ENCODE peak calls at places on chromosome 17, in nine cellular contexts. One of them, this sample, is unnamed.

GRCh38 chr17:78933959-78934568 is 8.9 kb upstream of the TIMP2 start:
- DNase-seq in kidney: peak
- DNase-seq in HL-60: no peak
- DNase-seq in sigmoid colon: peak
- DNase-seq in cardiac muscle cell: peak
- DNase-seq in Peyer's patch: peak
- DNase-seq in cardiac fibroblast: peak
- DNase-seq in gastrocnemius medialis: peak
- DNase-seq in foreskin fibroblast: peak
- DNase-seq in this sample: peak

GRCh38 chr17:18344021-18344420 is 19.3 kb downstream of the SHMT1 start:
- DNase-seq in kidney: no peak
- DNase-seq in HL-60: no peak
- DNase-seq in sigmoid colon: no peak
- DNase-seq in cardiac muscle cell: no peak
- DNase-seq in Peyer's patch: no peak
- DNase-seq in cardiac fibroblast: no peak
- DNase-seq in gastrocnemius medialis: no peak
- DNase-seq in foreskin fibroblast: no peak
- DNase-seq in this sample: no peak

GRCh38 chr17:29212094-29212631 is 32.0 kb upstream of the MYO18A start:
- DNase-seq in kidney: no peak
- DNase-seq in HL-60: no peak
- DNase-seq in sigmoid colon: no peak
- DNase-seq in cardiac muscle cell: no peak
- DNase-seq in Peyer's patch: no peak
- DNase-seq in cardiac fibroblast: no peak
- DNase-seq in gastrocnemius medialis: no peak
- DNase-seq in foreskin fibroblast: no peak
- DNase-seq in this sample: no peak

GRCh38 chr17:41284043-41284442 is 8.5 kb downstream of the KRTAP9-7 start:
- DNase-seq in kidney: no peak
- DNase-seq in HL-60: no peak
- DNase-seq in sigmoid colon: no peak
- DNase-seq in cardiac muscle cell: no peak
- DNase-seq in Peyer's patch: no peak
- DNase-seq in cardiac fibroblast: no peak
- DNase-seq in gastrocnemius medialis: no peak
- DNase-seq in foreskin fibroblast: peak
- DNase-seq in this sample: no peak

GRCh38 chr17:40063034-40063765 is 435 bp downstream of the THRA start:
- DNase-seq in kidney: peak
- DNase-seq in HL-60: peak
- DNase-seq in sigmoid colon: peak
- DNase-seq in cardiac muscle cell: peak
- DNase-seq in Peyer's patch: no peak
- DNase-seq in cardiac fibroblast: peak
- DNase-seq in gastrocnemius medialis: peak
- DNase-seq in foreskin fibroblast: peak
- DNase-seq in this sample: peak

GRCh38 chr17:68462381-68463210 is 5.3 kb upstream of the WIPI1 start:
- DNase-seq in kidney: no peak
- DNase-seq in HL-60: peak
- DNase-seq in sigmoid colon: peak
- DNase-seq in cardiac muscle cell: peak
- DNase-seq in Peyer's patch: peak
- DNase-seq in cardiac fibroblast: peak
- DNase-seq in gastrocnemius medialis: peak
- DNase-seq in foreskin fibroblast: peak
- DNase-seq in this sample: peak

GRCh38 chr17:28391401-28391800 is 14.6 kb downstream of the SLC46A1 start:
- DNase-seq in kidney: no peak
- DNase-seq in HL-60: no peak
- DNase-seq in sigmoid colon: no peak
- DNase-seq in cardiac muscle cell: no peak
- DNase-seq in Peyer's patch: no peak
- DNase-seq in cardiac fibroblast: no peak
- DNase-seq in gastrocnemius medialis: no peak
- DNase-seq in foreskin fibroblast: no peak
- DNase-seq in this sample: no peak

GRCh38 chr17:49687878-49688491 is 10.1 kb upstream of the SPOP start:
- DNase-seq in kidney: no peak
- DNase-seq in HL-60: no peak
- DNase-seq in sigmoid colon: no peak
- DNase-seq in cardiac muscle cell: peak
- DNase-seq in Peyer's patch: no peak
- DNase-seq in cardiac fibroblast: peak
- DNase-seq in gastrocnemius medialis: no peak
- DNase-seq in foreskin fibroblast: peak
- DNase-seq in this sample: no peak

GRCh38 chr17:3788200-3788599 is 12.8 kb downstream of the ITGAE start:
- DNase-seq in kidney: peak
- DNase-seq in HL-60: no peak
- DNase-seq in sigmoid colon: no peak
- DNase-seq in cardiac muscle cell: no peak
- DNase-seq in Peyer's patch: no peak
- DNase-seq in cardiac fibroblast: no peak
- DNase-seq in gastrocnemius medialis: no peak
- DNase-seq in foreskin fibroblast: no peak
- DNase-seq in this sample: no peak

GRCh38 chr17:72125742-72126141 is 4.9 kb downstream of the SOX9 start:
- DNase-seq in kidney: no peak
- DNase-seq in HL-60: no peak
- DNase-seq in sigmoid colon: no peak
- DNase-seq in cardiac muscle cell: peak
- DNase-seq in Peyer's patch: no peak
- DNase-seq in cardiac fibroblast: peak
- DNase-seq in gastrocnemius medialis: no peak
- DNase-seq in foreskin fibroblast: peak
- DNase-seq in this sample: no peak

GRCh38 chr17:48559609-48560451 is 14.9 kb upstream of the HOXB2 start:
- DNase-seq in kidney: no peak
- DNase-seq in HL-60: no peak
- DNase-seq in sigmoid colon: no peak
- DNase-seq in cardiac muscle cell: no peak
- DNase-seq in Peyer's patch: no peak
- DNase-seq in cardiac fibroblast: no peak
- DNase-seq in gastrocnemius medialis: no peak
- DNase-seq in foreskin fibroblast: no peak
- DNase-seq in this sample: no peak
- TF ChIP-seq CTCF in kidney: no peak
- TF ChIP-seq CTCF in HL-60: no peak
- TF ChIP-seq CTCF in sigmoid colon: no peak
- TF ChIP-seq CTCF in cardiac muscle cell: no peak
- TF ChIP-seq CTCF in Peyer's patch: no peak
- TF ChIP-seq CTCF in cardiac fibroblast: no peak
- TF ChIP-seq CTCF in gastrocnemius medialis: no peak
- TF ChIP-seq CTCF in foreskin fibroblast: no peak
- TF ChIP-seq CTCF in this sample: no peak

GRCh38 chr17:63442549-63443035 is 3.5 kb downstream of the CYB561 start:
- DNase-seq in kidney: no peak
- DNase-seq in HL-60: no peak
- DNase-seq in sigmoid colon: no peak
- DNase-seq in cardiac muscle cell: no peak
- DNase-seq in Peyer's patch: peak
- DNase-seq in cardiac fibroblast: no peak
- DNase-seq in gastrocnemius medialis: no peak
- DNase-seq in foreskin fibroblast: peak
- DNase-seq in this sample: peak
- TF ChIP-seq CTCF in kidney: no peak
- TF ChIP-seq CTCF in HL-60: no peak
- TF ChIP-seq CTCF in sigmoid colon: no peak
- TF ChIP-seq CTCF in cardiac muscle cell: peak
- TF ChIP-seq CTCF in Peyer's patch: no peak
- TF ChIP-seq CTCF in cardiac fibroblast: peak
- TF ChIP-seq CTCF in gastrocnemius medialis: no peak
- TF ChIP-seq CTCF in foreskin fibroblast: no peak
- TF ChIP-seq CTCF in this sample: no peak

DNA sequence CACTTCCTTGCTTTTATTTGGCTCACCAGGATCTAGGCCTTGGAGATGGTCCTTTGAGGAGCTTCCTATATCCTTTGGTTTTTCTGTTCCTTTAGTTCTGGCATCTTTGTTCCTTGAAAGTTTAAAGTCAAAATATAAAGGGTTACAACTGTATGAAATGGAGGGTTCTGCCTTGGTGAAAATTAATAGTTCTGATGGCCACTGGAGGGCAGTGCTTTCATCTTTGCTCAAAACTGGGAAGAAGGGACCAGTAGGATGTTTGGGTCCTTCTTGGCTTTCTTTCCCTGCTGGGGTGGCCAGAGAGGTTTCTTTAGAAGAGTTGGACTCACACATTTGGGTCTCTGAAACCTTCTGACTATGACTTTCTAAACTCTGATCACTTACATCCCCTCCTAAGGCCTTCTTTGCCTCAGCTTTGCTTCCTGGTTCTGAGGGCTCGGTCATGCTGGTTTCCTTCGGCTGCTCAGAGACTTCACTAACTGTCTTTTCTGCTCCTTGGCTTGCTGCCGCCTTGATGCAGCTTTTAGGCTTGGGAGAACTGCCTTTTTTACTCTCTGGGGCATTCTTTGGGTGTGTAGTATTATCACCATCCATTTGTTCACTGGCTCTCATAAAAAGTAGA is 10.9 kb upstream of the ITGA2B start:
- DNase-seq in kidney: no peak
- DNase-seq in HL-60: no peak
- DNase-seq in sigmoid colon: no peak
- DNase-seq in cardiac muscle cell: peak
- DNase-seq in Peyer's patch: no peak
- DNase-seq in cardiac fibroblast: peak
- DNase-seq in gastrocnemius medialis: no peak
- DNase-seq in foreskin fibroblast: peak
- DNase-seq in this sample: no peak
- TF ChIP-seq CTCF in kidney: peak
- TF ChIP-seq CTCF in HL-60: peak
- TF ChIP-seq CTCF in sigmoid colon: peak
- TF ChIP-seq CTCF in cardiac muscle cell: peak
- TF ChIP-seq CTCF in Peyer's patch: peak
- TF ChIP-seq CTCF in cardiac fibroblast: peak
- TF ChIP-seq CTCF in gastrocnemius medialis: peak
- TF ChIP-seq CTCF in foreskin fibroblast: peak
- TF ChIP-seq CTCF in this sample: peak

GRCh38 chr17:73325527-73325842 is 13.7 kb upstream of the CDC42EP4 start:
- DNase-seq in kidney: peak
- DNase-seq in HL-60: peak
- DNase-seq in sigmoid colon: peak
- DNase-seq in cardiac muscle cell: peak
- DNase-seq in Peyer's patch: no peak
- DNase-seq in cardiac fibroblast: peak
- DNase-seq in gastrocnemius medialis: no peak
- DNase-seq in foreskin fibroblast: peak
- DNase-seq in this sample: no peak
- TF ChIP-seq CTCF in kidney: no peak
- TF ChIP-seq CTCF in HL-60: no peak
- TF ChIP-seq CTCF in sigmoid colon: no peak
- TF ChIP-seq CTCF in cardiac muscle cell: peak
- TF ChIP-seq CTCF in Peyer's patch: no peak
- TF ChIP-seq CTCF in cardiac fibroblast: peak
- TF ChIP-seq CTCF in gastrocnemius medialis: no peak
- TF ChIP-seq CTCF in foreskin fibroblast: peak
- TF ChIP-seq CTCF in this sample: no peak

DNA sequence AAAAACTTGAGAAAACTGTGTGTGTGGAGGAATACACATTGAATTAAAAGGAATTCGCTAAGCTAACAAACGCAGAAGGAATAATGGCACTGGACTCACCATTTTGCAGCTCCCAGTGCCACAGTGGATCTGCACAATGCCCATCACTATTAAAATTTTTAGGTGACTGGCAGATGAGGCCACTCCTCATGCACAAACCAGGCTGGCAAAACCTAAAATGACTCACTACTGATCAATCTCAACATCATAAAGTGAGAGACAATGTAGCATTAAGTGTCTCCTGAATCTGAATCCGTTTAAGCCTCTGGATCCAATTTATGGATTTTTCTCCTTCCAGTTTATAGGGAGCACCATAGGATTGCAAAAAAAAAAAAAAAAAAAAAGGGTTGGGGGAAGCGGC is 20.6 kb downstream of the MYH10 start:
- DNase-seq in kidney: no peak
- DNase-seq in HL-60: no peak
- DNase-seq in sigmoid colon: no peak
- DNase-seq in cardiac muscle cell: no peak
- DNase-seq in Peyer's patch: no peak
- DNase-seq in cardiac fibroblast: no peak
- DNase-seq in gastrocnemius medialis: no peak
- DNase-seq in foreskin fibroblast: peak
- DNase-seq in this sample: no peak
- TF ChIP-seq CTCF in kidney: no peak
- TF ChIP-seq CTCF in HL-60: no peak
- TF ChIP-seq CTCF in sigmoid colon: no peak
- TF ChIP-seq CTCF in cardiac muscle cell: no peak
- TF ChIP-seq CTCF in Peyer's patch: no peak
- TF ChIP-seq CTCF in cardiac fibroblast: no peak
- TF ChIP-seq CTCF in gastrocnemius medialis: no peak
- TF ChIP-seq CTCF in foreskin fibroblast: no peak
- TF ChIP-seq CTCF in this sample: no peak

GRCh38 chr17:35073183-35073790 is 9.8 kb upstream of the RFFL start:
- DNase-seq in kidney: no peak
- DNase-seq in HL-60: no peak
- DNase-seq in sigmoid colon: no peak
- DNase-seq in cardiac muscle cell: no peak
- DNase-seq in Peyer's patch: no peak
- DNase-seq in cardiac fibroblast: no peak
- DNase-seq in gastrocnemius medialis: no peak
- DNase-seq in foreskin fibroblast: no peak
- DNase-seq in this sample: no peak
- TF ChIP-seq CTCF in kidney: no peak
- TF ChIP-seq CTCF in HL-60: no peak
- TF ChIP-seq CTCF in sigmoid colon: no peak
- TF ChIP-seq CTCF in cardiac muscle cell: no peak
- TF ChIP-seq CTCF in Peyer's patch: no peak
- TF ChIP-seq CTCF in cardiac fibroblast: no peak
- TF ChIP-seq CTCF in gastrocnemius medialis: no peak
- TF ChIP-seq CTCF in foreskin fibroblast: no peak
- TF ChIP-seq CTCF in this sample: no peak